ENCODE peak calls at places on chromosomes 4 and X, in eight cellular contexts. M, I, P, G, D, J, Z and E are unnamed samples.

GRCh38 chrX:30741545-30741944 is 88.3 kb downstream of the GK start:
- DNase-seq in I (no peak), Z (no peak), J (no peak), P (no peak), M (no peak), D (no peak), G (no peak), E (no peak)

GRCh38 chr4:37604464-37604863 is 81.7 kb downstream of the RELL1 start:
- DNase-seq in M (no peak), I (no peak), J (no peak), Z (no peak), G (no peak), P (no peak), D (no peak), E (no peak)

GRCh38 chr4:11618666-11619282 is 190.1 kb upstream of the HS3ST1 start:
- DNase-seq in Z (no peak), G (no peak), D (no peak), J (no peak), I (no peak), P (no peak), M (no peak), E (peak; percentile 92)

GRCh38 chr4:10738826-10739489 is 54.4 kb upstream of the CLNK start:
- DNase-seq in P (no peak), D (no peak), M (no peak), G (no peak), J (no peak), I (no peak), Z (no peak), E (no peak)

GRCh38 chr4:102757681-102758080 is 3.1 kb downstream of the MANBA start:
- DNase-seq in G (no peak), P (no peak), Z (no peak), D (no peak), I (no peak), M (no peak), J (no peak), E (peak; percentile 61)

GRCh38 chr4:174697896-174698295 is 131.2 kb downstream of the GLRA3 start:
- DNase-seq in J (no peak), M (no peak), G (no peak), P (no peak), I (no peak), Z (no peak), D (no peak), E (no peak)

GRCh38 chrX:115719171-115719570 is 158.2 kb downstream of the PLS3 start:
- DNase-seq in J (no peak), M (no peak), D (no peak), P (no peak), I (no peak), Z (no peak), G (no peak), E (no peak)

GRCh38 chr4:143184503-143185252 is at the start of gene USP38:
- DNase-seq in J (peak; percentile 93), G (peak; percentile 78), P (peak; percentile 69), Z (peak; percentile 92), M (peak; percentile 66), D (peak; percentile 94), I (peak; percentile 93), E (peak; percentile 98)

GRCh38 chrX:24918715-24919114 is 97.0 kb downstream of the ARX start:
- DNase-seq in Z (no peak), P (no peak), I (no peak), M (no peak), G (no peak), J (no peak), D (no peak), E (no peak)

GRCh38 chr4:179415016-179415841 is 1973.0 kb upstream of the AGA start:
- DNase-seq in J (no peak), I (no peak), M (no peak), D (no peak), G (no peak), P (no peak), Z (no peak), E (no peak)

GRCh38 chr4:179709961-179710624 is 2267.9 kb upstream of the AGA start:
- DNase-seq in J (no peak), D (no peak), P (no peak), M (peak; percentile 17), Z (no peak), I (no peak), G (no peak), E (no peak)

GRCh38 chr4:72975488-72975784 is 94.1 kb downstream of the COX18 start:
- DNase-seq in J (no peak), Z (no peak), I (no peak), G (no peak), M (no peak), P (no peak), D (no peak), E (no peak)

GRCh38 chr4:72977936-72978485 is 91.5 kb downstream of the COX18 start:
- DNase-seq in P (no peak), M (no peak), G (no peak), Z (no peak), I (no peak), J (no peak), D (no peak), E (no peak)

GRCh38 chr4:72971572-72971971 is 97.9 kb downstream of the COX18 start:
- DNase-seq in M (no peak), I (no peak), G (no peak), P (no peak), D (no peak), Z (no peak), J (no peak), E (no peak)

GRCh38 chr4:72970756-72971155 is 98.8 kb downstream of the COX18 start:
- DNase-seq in I (no peak), Z (no peak), G (no peak), M (no peak), J (no peak), P (no peak), D (no peak), E (no peak)

DNA sequence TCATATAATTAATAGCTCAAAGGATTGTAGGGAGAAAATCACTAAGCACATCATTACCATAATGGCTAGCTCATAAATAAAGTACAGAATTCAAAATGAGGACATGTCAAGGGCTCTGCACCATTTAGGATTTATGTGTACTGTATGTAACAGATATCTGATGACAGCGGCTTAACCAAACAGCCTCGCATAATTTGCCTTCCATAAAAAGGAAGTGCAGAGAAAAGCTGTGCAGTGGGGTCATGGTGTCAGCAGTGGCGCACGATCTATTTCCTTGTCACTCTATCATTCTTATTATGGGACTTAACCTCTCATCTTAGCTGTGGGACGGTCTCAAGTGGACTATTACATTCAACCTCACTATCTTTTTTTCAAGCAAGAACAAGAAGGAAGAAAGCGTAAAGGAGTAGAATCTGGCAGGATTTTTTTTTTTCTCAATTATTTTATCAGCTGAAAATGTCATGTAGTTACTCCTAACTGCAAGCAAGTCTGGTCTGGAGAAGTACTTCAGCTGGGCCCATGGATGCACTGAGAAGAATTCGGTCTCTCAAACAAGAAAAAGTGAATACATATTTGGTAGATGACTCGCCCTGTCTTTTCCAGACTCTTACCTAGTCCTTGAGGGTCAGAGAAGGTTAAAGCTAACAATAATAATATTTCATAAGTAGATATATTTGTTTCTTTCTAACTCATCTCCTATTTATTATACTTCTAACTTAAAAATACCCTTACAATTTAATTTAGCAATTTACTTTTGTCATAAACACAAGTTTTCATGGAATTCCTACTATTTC is 94.6 kb downstream of the COX18 start:
- DNase-seq in I (no peak), M (no peak), G (no peak), J (no peak), P (no peak), Z (no peak), D (no peak), E (no peak)
- H3K4me3 ChIP-seq in I (no peak overlapping the region), M (no peak overlapping the region), G (no peak overlapping the region), J (no peak overlapping the region), P (no peak overlapping the region), Z (no peak overlapping the region), D (no peak overlapping the region), E (no peak overlapping the region)

GRCh38 chrX:46992070-46992469 is 79.8 kb downstream of the JADE3 start:
- DNase-seq in M (no peak), I (no peak), Z (no peak), P (no peak), G (no peak), D (no peak), J (no peak), E (no peak)
- H3K27ac ChIP-seq in M (no peak overlapping the region), I (no peak overlapping the region), Z (no peak overlapping the region), P (no peak overlapping the region), G (no peak overlapping the region), D (no peak overlapping the region), J (no peak overlapping the region), E (no peak overlapping the region)

DNA sequence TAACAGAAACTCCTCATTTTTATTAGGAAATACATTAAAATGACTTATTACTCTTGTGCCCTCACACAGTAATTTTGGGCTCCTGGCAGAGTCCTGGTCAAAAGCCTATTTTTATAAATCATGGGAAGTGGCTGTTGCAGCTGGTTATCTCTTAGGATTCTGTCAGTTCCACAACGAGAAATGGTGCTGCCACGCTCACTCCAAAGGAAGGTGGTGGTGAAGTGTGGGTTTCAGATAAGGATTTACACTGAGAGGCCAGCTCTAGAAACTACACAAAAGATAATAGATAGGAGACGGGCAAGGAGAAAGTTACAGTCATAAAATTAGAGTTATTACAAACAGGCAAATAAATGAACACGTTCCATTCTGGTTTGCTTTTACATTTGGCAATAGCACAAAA is 159.1 kb upstream of the FAM241A start:
- DNase-seq in M (no peak), D (no peak), J (no peak), I (no peak), P (no peak), Z (no peak), G (no peak), E (no peak)
- H3K27me3 ChIP-seq in M (no peaks in the 10 kb centered on the region), D (no peaks in the 10 kb centered on the region), J (no peaks in the 10 kb centered on the region), I (no peaks in the 10 kb centered on the region), P (no peaks in the 10 kb centered on the region), Z (peaks cover 14% of the 10 kb centered on the region), G (peaks cover 3% of the 10 kb centered on the region), E (no peaks in the 10 kb centered on the region)

GRCh38 chr4:77229433-77229832 is 72.4 kb downstream of the CCNG2 start:
- DNase-seq in I (no peak), P (no peak), G (no peak), J (no peak), M (no peak), Z (no peak), D (no peak), E (no peak)

GRCh38 chr4:77232653-77233052 is 75.6 kb downstream of the CCNG2 start:
- DNase-seq in J (no peak), I (no peak), D (no peak), P (no peak), G (no peak), M (no peak), Z (no peak), E (peak; percentile 41)

GRCh38 chr4:77225022-77225421 is 68.0 kb downstream of the CCNG2 start:
- DNase-seq in P (no peak), I (no peak), M (no peak), Z (no peak), J (no peak), G (no peak), D (no peak), E (no peak)

DNA sequence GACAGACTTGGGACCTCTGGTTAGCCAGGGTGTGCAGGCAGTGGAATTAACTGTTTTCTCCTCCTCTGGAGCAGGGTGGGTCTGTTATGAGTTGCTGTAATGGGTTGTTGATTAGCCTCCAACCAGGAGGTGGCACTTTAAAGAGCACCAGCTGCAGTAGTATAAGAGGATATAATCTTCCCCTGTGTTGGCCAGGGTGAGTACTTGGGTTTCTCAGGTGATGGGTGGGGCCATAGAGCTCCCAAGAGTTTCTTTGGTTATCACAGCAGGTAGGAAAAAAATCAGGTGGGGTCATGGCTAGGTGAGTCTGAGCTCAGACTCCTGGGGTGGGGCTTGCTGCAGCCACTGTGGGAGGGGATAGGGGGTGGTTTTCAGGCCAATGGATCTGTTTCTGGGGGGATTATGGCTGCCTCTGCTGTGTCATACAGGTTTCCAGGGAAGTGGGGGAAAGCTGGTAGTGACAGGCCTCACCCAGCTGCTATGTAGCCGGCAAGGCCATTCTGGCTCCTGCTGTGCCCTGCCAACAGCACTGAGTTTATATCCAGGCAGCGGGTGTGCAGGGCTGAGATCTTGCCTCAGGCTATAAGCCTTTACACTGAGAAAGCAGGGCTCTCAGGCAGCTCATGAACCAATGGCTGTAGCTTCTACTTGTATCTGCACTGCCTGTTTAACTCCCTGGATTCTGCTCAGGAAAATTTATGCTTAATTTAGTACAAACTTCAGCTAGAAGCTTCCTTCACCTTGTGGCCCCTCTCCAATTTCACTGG is 70.1 kb downstream of the CCNG2 start:
- DNase-seq in D (no peak), G (no peak), M (no peak), Z (no peak), J (no peak), P (no peak), I (no peak), E (no peak)
- H3K4me3 ChIP-seq in D (no peak overlapping the region), G (no peak overlapping the region), M (no peak overlapping the region), Z (no peak overlapping the region), J (no peak overlapping the region), P (no peak overlapping the region), I (no peak overlapping the region), E (no peak overlapping the region)